ENCODE peak calls at places on chromosomes 16 and 17, in eight cellular contexts. X is A549, Y is endothelial cell of umbilical vein, Z is tibial nerve, G is ovary, B is stomach, J is esophagus squamous epithelium, N is body of pancreas. Q is an unnamed sample.

GRCh38 chr16:54285414-54286066 is 1.0 kb downstream of the IRX3 start:
- DNase-seq in X (peak; percentile 52), Y (no peak), Z (no peak), G (no peak), B (peak; percentile 56), J (no peak), N (no peak), Q (no peak)

GRCh38 chr17:65181237-65182061 is 44.3 kb downstream of the RGS9 start:
- DNase-seq in X (no peak), Y (no peak), Z (no peak), G (no peak), B (no peak), J (no peak), N (no peak), Q (no peak)

GRCh38 chr17:55202906-55203305 is 61.9 kb upstream of the HLF start:
- DNase-seq in X (no peak), Y (no peak), Z (no peak), G (no peak), B (no peak), J (no peak), N (no peak), Q (no peak)

GRCh38 chr17:43767053-43767712 is 8.6 kb upstream of the SOST start:
- DNase-seq in X (no peak), Y (no peak), Z (no peak), G (no peak), B (peak; percentile 15), J (no peak), N (no peak), Q (no peak)

GRCh38 chr17:4232168-4232813 is 31.5 kb downstream of the ANKFY1 start:
- DNase-seq in X (no peak), Y (no peak), Z (no peak), G (no peak), B (no peak), J (no peak), N (no peak), Q (peak; percentile 59)

GRCh38 chr17:4247981-4248388 is 15.8 kb downstream of the ANKFY1 start:
- DNase-seq in X (no peak), Y (no peak), Z (no peak), G (no peak), B (peak; percentile 64), J (no peak), N (peak; percentile 65), Q (no peak)

GRCh38 chr17:2707721-2708584 is 3.6 kb downstream of the CLUH start:
- DNase-seq in X (peak; percentile 61), Y (no peak), Z (no peak), G (no peak), B (peak; percentile 60), J (no peak), N (peak; percentile 74), Q (peak; percentile 44)

GRCh38 chr16:89034573-89034961 is 57.6 kb upstream of the CBFA2T3 start:
- DNase-seq in X (no peak), Y (no peak), Z (no peak), G (no peak), B (no peak), J (no peak), N (no peak), Q (no peak)

GRCh38 chr16:88584676-88585075 is 14.5 kb downstream of the ZC3H18 start:
- DNase-seq in X (no peak), Y (no peak), Z (no peak), G (no peak), B (no peak), J (no peak), N (no peak), Q (no peak)

GRCh38 chr16:64950262-64950661 is 171.6 kb downstream of the CDH11 start:
- DNase-seq in X (no peak), Y (no peak), Z (no peak), G (no peak), B (no peak), J (no peak), N (no peak), Q (no peak)

GRCh38 chr17:59840329-59840907 is 52.3 kb downstream of the TUBD1 start:
- DNase-seq in X (peak; percentile 73), Y (peak; percentile 40), Z (no peak), G (no peak), B (no peak), J (no peak), N (no peak), Q (no peak)

GRCh38 chr16:50213939-50214519 is 52.3 kb upstream of the ADCY7 start:
- DNase-seq in X (peak; percentile 56), Y (peak; percentile 86), Z (no peak), G (no peak), B (no peak), J (no peak), N (no peak), Q (no peak)

GRCh38 chr17:77185137-77185536 is 44.4 kb downstream of the SEC14L1 start:
- DNase-seq in X (no peak), Y (no peak), Z (no peak), G (no peak), B (no peak), J (no peak), N (no peak), Q (no peak)

DNA sequence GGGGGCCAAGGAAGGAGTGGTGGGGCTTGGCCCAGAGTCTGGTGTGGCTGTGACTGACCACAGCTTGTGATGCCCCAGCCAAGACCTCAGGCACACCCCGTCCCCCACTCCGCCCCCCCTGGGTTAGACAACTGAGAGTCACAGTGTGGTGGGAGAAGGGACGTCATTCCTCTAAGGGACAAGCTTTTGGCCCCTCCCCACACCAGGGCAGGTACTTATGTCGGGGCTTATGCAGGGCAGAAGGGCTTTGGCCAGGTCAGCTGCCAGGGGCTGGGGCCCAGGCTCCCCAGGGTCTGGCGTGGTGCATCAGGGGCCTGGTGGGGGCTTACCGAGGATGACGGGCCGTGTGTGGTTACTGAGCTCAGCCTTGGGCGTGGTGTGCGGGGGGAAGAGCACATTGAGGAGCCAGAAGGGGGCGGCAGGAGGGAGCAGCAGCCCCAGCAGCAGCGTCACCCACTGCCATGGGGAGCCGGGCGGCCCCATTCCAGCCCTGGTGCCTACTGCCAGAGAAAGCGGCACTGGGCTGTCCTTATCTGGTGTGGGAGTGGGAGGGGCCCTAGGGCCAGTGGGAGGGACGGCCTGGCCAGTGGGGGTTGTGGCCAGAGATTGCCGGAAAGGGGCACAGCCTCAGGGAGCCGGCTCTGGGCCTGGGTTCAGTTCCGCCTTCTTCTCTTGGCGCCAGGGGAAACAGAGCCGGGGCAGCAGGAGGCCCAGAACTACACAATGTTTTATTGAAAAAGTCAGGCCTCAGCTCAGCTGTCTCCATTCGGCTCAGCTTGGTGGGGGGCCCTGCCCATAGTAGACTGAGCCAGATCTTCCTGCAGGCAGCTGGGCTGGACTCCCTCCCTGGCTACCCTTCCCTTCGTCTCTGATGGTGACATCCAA is at the start of gene LCAT:
- DNase-seq in X (no peak), Y (no peak), Z (peak; percentile 64), G (peak; percentile 69), B (peak; percentile 72), J (no peak), N (no peak), Q (peak; percentile 79)
- TF ChIP-seq POLR2A in X (no peak), Y (peak; percentile 43), Z (peak; percentile 63), G (no peak), B (no peak), J (no peak), N (no peak), Q (no peak)

DNA sequence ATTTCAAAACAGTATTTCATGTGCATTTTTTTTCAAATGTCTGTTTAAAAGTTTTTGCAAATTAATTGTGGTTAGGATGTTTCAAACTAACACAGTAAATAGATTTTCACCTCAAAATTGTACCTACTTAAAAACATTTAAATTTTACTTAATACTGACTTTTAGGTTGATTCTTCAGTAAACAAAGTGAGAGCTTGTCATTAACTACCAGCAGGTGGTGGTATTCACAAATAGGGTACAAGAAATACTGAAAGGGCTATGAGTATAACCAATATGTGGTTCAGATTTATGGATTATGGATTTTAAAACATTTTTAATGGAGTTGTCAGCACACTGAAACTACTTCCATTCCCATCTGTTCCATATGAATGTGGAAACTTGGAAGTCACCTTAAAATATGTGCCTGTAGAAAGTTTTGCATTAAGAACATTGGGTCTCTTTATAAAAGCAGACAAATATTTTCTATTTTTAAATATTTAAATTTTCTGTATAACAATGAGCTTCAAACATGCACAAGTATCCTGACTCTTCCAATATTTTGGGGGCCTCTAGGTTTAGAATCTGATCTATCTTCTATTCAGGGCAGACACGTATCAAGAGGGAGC is 155.5 kb downstream of the SNX11 start:
- DNase-seq in X (peak; percentile 56), Y (peak; percentile 55), Z (no peak), G (no peak), B (no peak), J (no peak), N (no peak), Q (no peak)
- TF ChIP-seq CTCF in X (peak; percentile 74), Y (peak; percentile 34), Z (peak; percentile 40), G (no peak), B (no peak), J (no peak), N (peak; percentile 30), Q (peak; percentile 10)

DNA sequence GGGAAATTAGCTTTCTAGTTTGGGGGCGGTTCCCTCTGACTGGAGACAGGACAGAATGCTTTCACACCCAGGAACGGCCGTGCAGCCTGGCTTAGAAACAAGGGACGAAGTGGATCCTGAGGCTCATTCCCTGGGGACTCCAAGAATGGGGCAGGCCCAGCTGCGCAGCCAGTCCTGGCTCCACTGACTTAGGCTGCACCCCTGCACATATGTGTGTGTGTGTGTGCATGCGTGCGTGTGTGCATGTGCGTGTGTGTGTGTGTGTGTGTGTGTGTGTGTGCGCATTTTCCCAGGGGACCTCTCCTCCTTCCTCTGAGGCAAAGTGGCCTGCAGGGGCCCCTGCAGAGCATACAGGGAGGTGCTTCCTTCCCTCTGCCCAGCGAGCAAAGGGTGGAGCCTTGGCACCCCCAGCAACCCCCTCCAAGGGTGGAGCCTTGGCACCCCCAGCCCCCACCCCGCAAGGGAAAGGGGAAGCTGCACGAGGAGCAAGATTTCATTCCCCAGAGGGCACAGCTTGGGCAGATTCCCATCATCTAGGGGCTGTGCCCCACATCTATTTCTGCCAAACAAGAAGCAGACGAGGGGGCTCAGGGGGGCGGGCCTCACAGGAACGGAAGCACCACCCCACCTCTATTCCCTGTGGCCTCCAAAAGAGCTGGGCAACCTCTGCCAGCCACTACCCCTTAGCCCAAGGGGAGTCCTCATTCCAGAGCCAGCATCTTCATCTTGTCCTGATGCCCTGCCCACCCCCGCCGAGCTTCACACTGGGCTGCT is 97.6 kb upstream of the CBX4 start:
- DNase-seq in X (no peak), Y (no peak), Z (no peak), G (no peak), B (no peak), J (no peak), N (no peak), Q (no peak)
- H3K4me1 ChIP-seq in X (peaks cover 53% of the 10 kb centered on the region), Y (peaks cover 12% of the 10 kb centered on the region), Z (peaks cover 19% of the 10 kb centered on the region), G (peaks cover 9% of the 10 kb centered on the region), B (peaks cover 23% of the 10 kb centered on the region), J (peaks cover 3% of the 10 kb centered on the region), N (peaks cover 11% of the 10 kb centered on the region), Q (no peaks in the 10 kb centered on the region)

DNA sequence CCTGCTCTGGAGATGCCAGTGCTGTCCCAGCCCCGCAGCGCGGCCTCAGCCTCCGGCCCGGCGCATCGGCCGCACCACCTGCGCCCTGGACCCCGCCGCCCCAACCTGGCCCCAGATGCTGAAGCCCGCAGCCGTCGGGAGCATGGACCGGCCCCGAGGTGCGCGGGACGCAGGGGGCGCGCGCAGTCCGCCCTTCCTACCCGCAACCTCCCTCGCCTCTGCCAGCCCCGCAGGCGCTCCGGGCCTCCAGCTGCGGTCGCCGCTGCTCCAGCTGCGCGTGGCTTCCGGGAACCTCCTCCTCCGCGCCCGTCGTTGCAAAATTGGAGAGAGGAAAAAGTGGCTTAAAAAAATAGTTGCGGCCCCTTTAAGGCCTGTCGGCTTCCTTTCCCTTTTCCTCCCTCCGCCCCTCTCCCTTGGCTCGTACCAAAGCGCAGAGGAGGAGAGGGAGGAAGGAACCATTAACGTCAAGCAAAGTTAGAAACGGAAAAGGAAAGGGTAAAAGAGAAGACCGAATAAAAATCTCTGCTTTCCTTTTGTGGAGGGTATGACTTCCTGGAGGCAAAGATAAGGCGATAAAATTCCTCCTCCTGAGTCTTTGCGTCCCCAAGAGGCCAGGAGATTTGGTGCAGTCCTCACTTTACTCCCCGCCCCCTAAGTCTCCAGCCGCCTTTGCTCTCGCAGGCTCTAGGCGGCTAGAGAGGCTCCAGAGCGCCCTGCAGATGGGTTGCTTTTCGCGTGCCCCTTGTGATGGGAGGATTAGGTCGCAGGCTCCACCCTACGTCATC is at the start of gene CDIPT:
- DNase-seq in X (peak; percentile 99), Y (peak; percentile 96), Z (peak; percentile 76), G (peak; percentile 93), B (peak; percentile 94), J (peak; percentile 60), N (peak; percentile 96), Q (peak; percentile 95)
- TF ChIP-seq POLR2A in X (peak; percentile 55), Y (peak; percentile 51), Z (no peak), G (no peak), B (no peak), J (no peak), N (peak; percentile 58), Q (no peak)